ENCODE peak calls at places on chromosomes 12 and 14, in six cellular contexts. One of them, this sample, is unnamed.

GRCh38 chr14:58923751-58924405 is 264.6 kb upstream of the DAAM1 start:
- DNase-seq in fibroblast of mammary gland: no peak
- DNase-seq in lung: no peak
- DNase-seq in thoracic aorta: no peak
- DNase-seq in lower leg skin: no peak
- DNase-seq in CD8-positive, alpha-beta memory T cell: no peak
- DNase-seq in this sample: no peak

GRCh38 chr12:122082621-122083356 is 4.2 kb downstream of the MLXIP start:
- DNase-seq in fibroblast of mammary gland: no peak
- DNase-seq in lung: no peak
- DNase-seq in thoracic aorta: no peak
- DNase-seq in lower leg skin: no peak
- DNase-seq in CD8-positive, alpha-beta memory T cell: no peak
- DNase-seq in this sample: no peak

GRCh38 chr12:1911598-1912575 is 6.6 kb downstream of the CACNA2D4 start:
- DNase-seq in fibroblast of mammary gland: no peak
- DNase-seq in lung: peak; percentile 24
- DNase-seq in thoracic aorta: no peak
- DNase-seq in lower leg skin: peak; percentile 70
- DNase-seq in CD8-positive, alpha-beta memory T cell: no peak
- DNase-seq in this sample: no peak

GRCh38 chr14:55212611-55213010 is 21.2 kb upstream of the DLGAP5 start:
- DNase-seq in fibroblast of mammary gland: peak; percentile 4
- DNase-seq in lung: no peak
- DNase-seq in thoracic aorta: no peak
- DNase-seq in lower leg skin: no peak
- DNase-seq in CD8-positive, alpha-beta memory T cell: no peak
- DNase-seq in this sample: no peak

GRCh38 chr14:35400707-35401421 is 3.7 kb downstream of the NFKBIA start:
- DNase-seq in fibroblast of mammary gland: no peak
- DNase-seq in lung: no peak
- DNase-seq in thoracic aorta: no peak
- DNase-seq in lower leg skin: no peak
- DNase-seq in CD8-positive, alpha-beta memory T cell: peak; percentile 44
- DNase-seq in this sample: no peak

GRCh38 chr12:3540387-3541320 is 49.7 kb downstream of the PRMT8 start:
- DNase-seq in fibroblast of mammary gland: no peak
- DNase-seq in lung: no peak
- DNase-seq in thoracic aorta: no peak
- DNase-seq in lower leg skin: peak; percentile 78
- DNase-seq in CD8-positive, alpha-beta memory T cell: no peak
- DNase-seq in this sample: no peak

GRCh38 chr14:23793532-23793931 is 157.4 kb downstream of the DHRS2 start:
- DNase-seq in fibroblast of mammary gland: no peak
- DNase-seq in lung: no peak
- DNase-seq in thoracic aorta: no peak
- DNase-seq in lower leg skin: no peak
- DNase-seq in CD8-positive, alpha-beta memory T cell: no peak
- DNase-seq in this sample: no peak

GRCh38 chr14:65392296-65392695 is 20.2 kb upstream of the FUT8 start:
- DNase-seq in fibroblast of mammary gland: no peak
- DNase-seq in lung: no peak
- DNase-seq in thoracic aorta: no peak
- DNase-seq in lower leg skin: no peak
- DNase-seq in CD8-positive, alpha-beta memory T cell: no peak
- DNase-seq in this sample: no peak

GRCh38 chr14:69955855-69956567 is 76.8 kb downstream of the SMOC1 start:
- DNase-seq in fibroblast of mammary gland: no peak
- DNase-seq in lung: no peak
- DNase-seq in thoracic aorta: no peak
- DNase-seq in lower leg skin: no peak
- DNase-seq in CD8-positive, alpha-beta memory T cell: no peak
- DNase-seq in this sample: no peak

GRCh38 chr12:3628629-3629028 is 124.3 kb downstream of the CRACR2A start:
- DNase-seq in fibroblast of mammary gland: no peak
- DNase-seq in lung: no peak
- DNase-seq in thoracic aorta: no peak
- DNase-seq in lower leg skin: peak; percentile 68
- DNase-seq in CD8-positive, alpha-beta memory T cell: no peak
- DNase-seq in this sample: no peak

GRCh38 chr12:113955109-113955970 is 10.8 kb downstream of the RBM19 start:
- DNase-seq in fibroblast of mammary gland: peak; percentile 17
- DNase-seq in lung: no peak
- DNase-seq in thoracic aorta: no peak
- DNase-seq in lower leg skin: no peak
- DNase-seq in CD8-positive, alpha-beta memory T cell: no peak
- DNase-seq in this sample: no peak

GRCh38 chr14:20356422-20356821 is 13.0 kb downstream of the PARP2 start:
- DNase-seq in fibroblast of mammary gland: peak; percentile 13
- DNase-seq in lung: no peak
- DNase-seq in thoracic aorta: no peak
- DNase-seq in lower leg skin: no peak
- DNase-seq in CD8-positive, alpha-beta memory T cell: no peak
- DNase-seq in this sample: no peak

GRCh38 chr14:24734917-24735500 is 101.0 kb upstream of the GZMB start:
- DNase-seq in fibroblast of mammary gland: peak; percentile 82
- DNase-seq in lung: no peak
- DNase-seq in thoracic aorta: no peak
- DNase-seq in lower leg skin: no peak
- DNase-seq in CD8-positive, alpha-beta memory T cell: no peak
- DNase-seq in this sample: no peak

GRCh38 chr14:96567289-96567899 is 65.2 kb downstream of the PAPOLA start:
- DNase-seq in fibroblast of mammary gland: peak; percentile 51
- DNase-seq in lung: no peak
- DNase-seq in thoracic aorta: no peak
- DNase-seq in lower leg skin: no peak
- DNase-seq in CD8-positive, alpha-beta memory T cell: no peak
- DNase-seq in this sample: no peak

GRCh38 chr12:19965196-19966038 is 402.9 kb upstream of the PDE3A start:
- DNase-seq in fibroblast of mammary gland: no peak
- DNase-seq in lung: no peak
- DNase-seq in thoracic aorta: no peak
- DNase-seq in lower leg skin: no peak
- DNase-seq in CD8-positive, alpha-beta memory T cell: no peak
- DNase-seq in this sample: no peak

GRCh38 chr12:122917508-122918227 is 21.7 kb upstream of the VPS37B start:
- DNase-seq in fibroblast of mammary gland: peak; percentile 81
- DNase-seq in lung: peak; percentile 70
- DNase-seq in thoracic aorta: no peak
- DNase-seq in lower leg skin: no peak
- DNase-seq in CD8-positive, alpha-beta memory T cell: no peak
- DNase-seq in this sample: no peak

GRCh38 chr14:49999216-49999761 is 106.4 kb downstream of the ARF6 start:
- DNase-seq in fibroblast of mammary gland: peak; percentile 89
- DNase-seq in lung: peak; percentile 73
- DNase-seq in thoracic aorta: peak; percentile 87
- DNase-seq in lower leg skin: peak; percentile 97
- DNase-seq in CD8-positive, alpha-beta memory T cell: peak; percentile 70
- DNase-seq in this sample: peak; percentile 46

DNA sequence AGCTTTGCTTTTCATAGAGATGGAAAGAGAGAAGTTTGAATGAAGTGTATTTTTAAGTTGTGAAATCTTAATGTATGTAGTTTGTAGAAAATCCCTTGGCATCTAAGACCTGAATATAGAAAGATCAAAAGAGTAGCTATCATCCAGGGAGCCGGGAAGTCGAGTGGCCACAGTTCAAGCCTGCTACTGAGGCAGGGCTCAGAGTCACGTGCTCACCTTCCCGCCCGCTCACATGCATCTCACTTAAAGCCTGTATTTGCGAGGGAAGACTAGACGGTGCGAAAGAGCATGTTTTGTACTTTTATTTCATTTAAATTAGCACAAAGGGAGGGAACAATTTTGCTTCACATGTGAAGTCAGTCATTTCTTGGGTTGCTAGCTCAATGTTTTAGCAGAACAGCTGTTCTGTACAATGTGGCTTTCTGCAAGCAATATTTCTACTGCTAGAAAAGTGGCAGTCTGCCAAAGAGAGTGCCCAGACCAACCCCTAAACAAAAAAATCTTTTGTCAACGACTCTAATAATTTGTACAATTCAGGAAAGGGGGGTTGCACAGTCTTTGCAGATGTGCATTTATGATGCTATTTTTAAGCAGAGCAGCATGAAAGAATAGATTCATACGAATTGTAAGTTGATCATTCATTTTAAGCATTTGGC is 290.7 kb downstream of the NPAS3 start:
- DNase-seq in fibroblast of mammary gland: no peak
- DNase-seq in lung: no peak
- DNase-seq in thoracic aorta: no peak
- DNase-seq in lower leg skin: no peak
- DNase-seq in CD8-positive, alpha-beta memory T cell: no peak
- DNase-seq in this sample: peak; percentile 37
- H3K4me3 ChIP-seq in fibroblast of mammary gland: no peak overlapping the region
- H3K4me3 ChIP-seq in lung: no peak overlapping the region
- H3K4me3 ChIP-seq in thoracic aorta: no peak overlapping the region
- H3K4me3 ChIP-seq in lower leg skin: no peak overlapping the region
- H3K4me3 ChIP-seq in CD8-positive, alpha-beta memory T cell: no peak overlapping the region
- H3K4me3 ChIP-seq in this sample: peak overlapping the region; percentile 21

GRCh38 chr12:11765421-11765816 is 115.9 kb downstream of the ETV6 start:
- DNase-seq in fibroblast of mammary gland: no peak
- DNase-seq in lung: no peak
- DNase-seq in thoracic aorta: no peak
- DNase-seq in lower leg skin: no peak
- DNase-seq in CD8-positive, alpha-beta memory T cell: no peak
- DNase-seq in this sample: no peak

GRCh38 chr12:11761869-11762567 is 112.5 kb downstream of the ETV6 start:
- DNase-seq in fibroblast of mammary gland: no peak
- DNase-seq in lung: no peak
- DNase-seq in thoracic aorta: no peak
- DNase-seq in lower leg skin: no peak
- DNase-seq in CD8-positive, alpha-beta memory T cell: no peak
- DNase-seq in this sample: no peak

GRCh38 chr12:11763760-11764520 is 114.5 kb downstream of the ETV6 start:
- DNase-seq in fibroblast of mammary gland: peak; percentile 55
- DNase-seq in lung: no peak
- DNase-seq in thoracic aorta: no peak
- DNase-seq in lower leg skin: no peak
- DNase-seq in CD8-positive, alpha-beta memory T cell: no peak
- DNase-seq in this sample: no peak

GRCh38 chr12:11759894-11760293 is 110.4 kb downstream of the ETV6 start:
- DNase-seq in fibroblast of mammary gland: no peak
- DNase-seq in lung: no peak
- DNase-seq in thoracic aorta: no peak
- DNase-seq in lower leg skin: no peak
- DNase-seq in CD8-positive, alpha-beta memory T cell: no peak
- DNase-seq in this sample: no peak

GRCh38 chr12:11762723-11763326 is 113.4 kb downstream of the ETV6 start:
- DNase-seq in fibroblast of mammary gland: no peak
- DNase-seq in lung: no peak
- DNase-seq in thoracic aorta: no peak
- DNase-seq in lower leg skin: no peak
- DNase-seq in CD8-positive, alpha-beta memory T cell: no peak
- DNase-seq in this sample: no peak
- H3K4me3 ChIP-seq in fibroblast of mammary gland: no peak overlapping the region
- H3K4me3 ChIP-seq in lung: no peak overlapping the region
- H3K4me3 ChIP-seq in thoracic aorta: peak overlapping the region; percentile 15
- H3K4me3 ChIP-seq in lower leg skin: no peak overlapping the region
- H3K4me3 ChIP-seq in CD8-positive, alpha-beta memory T cell: no peak overlapping the region
- H3K4me3 ChIP-seq in this sample: peak overlapping the region; percentile 19

GRCh38 chr12:104273503-104273902 is 30.0 kb upstream of the EID3 start:
- DNase-seq in fibroblast of mammary gland: no peak
- DNase-seq in lung: no peak
- DNase-seq in thoracic aorta: no peak
- DNase-seq in lower leg skin: no peak
- DNase-seq in CD8-positive, alpha-beta memory T cell: no peak
- DNase-seq in this sample: no peak

GRCh38 chr12:104272938-104273337 is 30.6 kb upstream of the EID3 start:
- DNase-seq in fibroblast of mammary gland: no peak
- DNase-seq in lung: no peak
- DNase-seq in thoracic aorta: no peak
- DNase-seq in lower leg skin: no peak
- DNase-seq in CD8-positive, alpha-beta memory T cell: no peak
- DNase-seq in this sample: no peak

GRCh38 chr12:104274811-104275210 is 28.7 kb upstream of the EID3 start:
- DNase-seq in fibroblast of mammary gland: no peak
- DNase-seq in lung: no peak
- DNase-seq in thoracic aorta: no peak
- DNase-seq in lower leg skin: no peak
- DNase-seq in CD8-positive, alpha-beta memory T cell: no peak
- DNase-seq in this sample: no peak

GRCh38 chr12:104276192-104277131 is 27.1 kb upstream of the EID3 start:
- DNase-seq in fibroblast of mammary gland: no peak
- DNase-seq in lung: peak; percentile 84
- DNase-seq in thoracic aorta: no peak
- DNase-seq in lower leg skin: no peak
- DNase-seq in CD8-positive, alpha-beta memory T cell: no peak
- DNase-seq in this sample: no peak

DNA sequence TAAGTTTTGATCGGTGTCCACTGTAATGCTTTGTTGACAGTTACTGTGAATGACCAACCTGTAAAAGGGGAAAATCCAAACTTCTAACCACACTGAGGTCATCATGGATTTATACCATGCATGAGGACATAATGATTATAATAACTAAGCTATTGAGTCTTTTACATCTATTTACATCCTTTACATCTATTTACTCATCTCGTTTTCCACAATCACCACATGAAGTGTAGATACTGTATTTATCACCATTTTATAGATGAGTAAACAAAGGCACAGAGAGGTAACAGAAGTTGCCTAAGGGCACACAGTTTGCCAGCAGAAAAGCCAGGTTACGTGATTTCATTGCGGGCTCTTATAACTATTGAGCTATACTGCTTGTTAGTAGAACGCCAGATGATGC is 27.9 kb upstream of the EID3 start:
- DNase-seq in fibroblast of mammary gland: no peak
- DNase-seq in lung: no peak
- DNase-seq in thoracic aorta: no peak
- DNase-seq in lower leg skin: no peak
- DNase-seq in CD8-positive, alpha-beta memory T cell: no peak
- DNase-seq in this sample: no peak
- H3K4me3 ChIP-seq in fibroblast of mammary gland: no peak overlapping the region
- H3K4me3 ChIP-seq in lung: no peak overlapping the region
- H3K4me3 ChIP-seq in thoracic aorta: peak overlapping the region; percentile 60
- H3K4me3 ChIP-seq in lower leg skin: no peak overlapping the region
- H3K4me3 ChIP-seq in CD8-positive, alpha-beta memory T cell: no peak overlapping the region
- H3K4me3 ChIP-seq in this sample: no peak overlapping the region

DNA sequence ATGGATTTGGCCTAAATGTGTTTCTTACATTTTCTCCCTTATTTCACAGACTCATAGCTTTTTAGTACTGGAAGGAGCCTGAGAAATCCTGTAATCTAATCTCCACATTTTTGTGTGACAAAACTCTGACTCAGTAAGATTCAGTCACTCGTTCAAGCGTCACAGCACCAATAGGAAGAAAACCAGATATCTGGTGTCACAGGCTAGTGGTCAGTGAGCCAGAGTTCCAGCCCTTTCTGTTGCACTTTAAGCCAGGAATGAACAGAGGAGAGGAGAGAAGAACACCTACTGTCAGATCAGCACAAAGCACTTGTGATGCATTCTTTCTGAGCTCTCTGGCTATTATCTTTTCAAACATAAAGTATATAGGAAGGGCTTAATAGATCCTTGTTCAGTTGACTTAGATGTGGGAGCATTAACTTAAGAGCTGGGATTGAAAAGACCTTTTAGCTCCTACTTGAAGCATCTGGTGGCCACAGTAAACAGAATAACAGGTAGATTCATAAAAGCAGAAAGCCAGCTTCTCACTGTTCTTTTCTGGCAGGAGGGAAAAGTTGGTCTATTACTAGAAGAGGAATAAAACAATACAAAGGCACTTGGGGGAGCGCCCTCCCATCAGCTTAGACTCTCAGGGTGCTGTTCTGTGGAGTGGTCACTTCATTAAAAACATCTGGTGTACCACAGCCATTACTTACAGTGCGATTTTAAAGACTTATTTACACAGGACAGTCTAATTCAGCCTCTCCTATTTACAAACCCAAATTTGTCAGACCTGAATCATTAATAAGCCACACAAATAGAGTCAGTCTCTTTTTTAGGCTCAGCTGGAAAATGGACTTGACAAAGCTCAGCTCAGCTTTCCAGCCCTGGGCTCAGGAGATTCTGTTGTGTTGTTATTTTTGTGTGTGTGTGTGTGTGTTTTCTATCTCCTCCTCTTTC is 12.2 kb upstream of the NID2 start:
- DNase-seq in fibroblast of mammary gland: peak; percentile 95
- DNase-seq in lung: no peak
- DNase-seq in thoracic aorta: no peak
- DNase-seq in lower leg skin: no peak
- DNase-seq in CD8-positive, alpha-beta memory T cell: no peak
- DNase-seq in this sample: no peak
- H3K4me3 ChIP-seq in fibroblast of mammary gland: no peak overlapping the region
- H3K4me3 ChIP-seq in lung: no peak overlapping the region
- H3K4me3 ChIP-seq in thoracic aorta: no peak overlapping the region
- H3K4me3 ChIP-seq in lower leg skin: no peak overlapping the region
- H3K4me3 ChIP-seq in CD8-positive, alpha-beta memory T cell: no peak overlapping the region
- H3K4me3 ChIP-seq in this sample: no peak overlapping the region

This sample was measured in dorsolateral prefrontal cortex.